ENCODE peak calls at places on chromosomes 16 and 17, in six cellular contexts. M is H9, I is trophoblast cell, C is mesenchymal stem cell, A is neuronal stem cell, K is H1. B is an unnamed sample.

GRCh38 chr16:56950881-56951771 is 10.6 kb upstream of the CETP start:
- DNase-seq in M (peak; percentile 78), I (peak; percentile 74), C (peak; percentile 55), A (peak; percentile 24), K (peak; percentile 74), B (peak; percentile 51)

GRCh38 chr17:75240394-75241142 is 20.8 kb downstream of the GGA3 start:
- DNase-seq in M (peak; percentile 96), I (peak; percentile 84), C (peak; percentile 48), A (peak; percentile 63), K (peak; percentile 91), B (peak; percentile 20)

GRCh38 chr16:47134550-47134949 is 9.2 kb downstream of the NETO2 start:
- DNase-seq in M (no peak), I (no peak), C (no peak), A (no peak), K (no peak), B (no peak)

GRCh38 chr17:78991906-78992532 is 12.3 kb upstream of the LGALS3BP start:
- DNase-seq in M (no peak), I (no peak), C (no peak), A (no peak), K (no peak), B (no peak)

GRCh38 chr16:89884041-89884421 is 10.6 kb downstream of the TCF25 start:
- DNase-seq in M (no peak), I (no peak), C (no peak), A (no peak), K (no peak), B (no peak)

GRCh38 chr17:1683489-1683888 is 1.2 kb downstream of the PRPF8 start:
- DNase-seq in M (no peak), I (no peak), C (no peak), A (no peak), K (no peak), B (no peak)

GRCh38 chr17:39754161-39754957 is 16.6 kb downstream of the GRB7 start:
- DNase-seq in M (peak; percentile 87), I (peak; percentile 85), C (peak; percentile 87), A (peak; percentile 83), K (peak; percentile 96), B (peak; percentile 74)

GRCh38 chr16:4796982-4797804 is 2.0 kb downstream of the SMIM22 start:
- DNase-seq in M (no peak), I (no peak), C (no peak), A (no peak), K (no peak), B (no peak)

GRCh38 chr16:77660311-77660710 is 62.0 kb upstream of the NUDT7 start:
- DNase-seq in M (peak; percentile 34), I (no peak), C (peak; percentile 69), A (peak; percentile 24), K (peak; percentile 49), B (peak; percentile 52)

GRCh38 chr17:68580236-68580903 is 20.8 kb downstream of the FAM20A start:
- DNase-seq in M (no peak), I (peak; percentile 61), C (peak; percentile 77), A (no peak), K (no peak), B (peak; percentile 17)

GRCh38 chr17:51322390-51323029 is 62.2 kb downstream of the UTP18 start:
- DNase-seq in M (peak; percentile 55), I (peak; percentile 13), C (no peak), A (peak; percentile 8), K (no peak), B (peak; percentile 7)

GRCh38 chr16:57479422-57480126 is 6.7 kb downstream of the DOK4 start:
- DNase-seq in M (peak; percentile 80), I (no peak), C (peak; percentile 67), A (no peak), K (peak; percentile 83), B (peak; percentile 54)

GRCh38 chr16:83137326-83137770 is 510.6 kb downstream of the CDH13 start:
- DNase-seq in M (no peak), I (no peak), C (peak; percentile 86), A (peak; percentile 24), K (no peak), B (peak; percentile 83)

GRCh38 chr17:10352866-10353265 is 19.9 kb downstream of the MYH13 start:
- DNase-seq in M (no peak), I (no peak), C (no peak), A (no peak), K (no peak), B (no peak)

GRCh38 chr17:45770632-45771472 is 13.3 kb upstream of the CRHR1 start:
- DNase-seq in M (peak; percentile 76), I (no peak), C (no peak), A (peak; percentile 73), K (peak; percentile 64), B (no peak)

GRCh38 chr17:66386789-66387351 is 84.5 kb downstream of the PRKCA start:
- DNase-seq in M (no peak), I (peak; percentile 89), C (no peak), A (no peak), K (no peak), B (no peak)

GRCh38 chr16:259814-260253 is 15.9 kb downstream of the RGS11 start:
- DNase-seq in M (no peak), I (no peak), C (no peak), A (no peak), K (no peak), B (no peak)

GRCh38 chr17:31489295-31490018 is 98.0 kb downstream of the RAB11FIP4 start:
- DNase-seq in M (peak; percentile 96), I (peak; percentile 98), C (no peak), A (no peak), K (peak; percentile 82), B (no peak)

GRCh38 chr17:66276328-66276937 is 26.0 kb upstream of the PRKCA start:
- DNase-seq in M (no peak), I (peak; percentile 10), C (peak; percentile 43), A (no peak), K (no peak), B (peak; percentile 70)

GRCh38 chr17:45851022-45851421 is 6.3 kb downstream of the SPPL2C start:
- DNase-seq in M (no peak), I (no peak), C (no peak), A (no peak), K (no peak), B (no peak)

GRCh38 chr16:57601801-57602478 is 26.5 kb upstream of the ADGRG1 start:
- DNase-seq in M (no peak), I (no peak), C (no peak), A (no peak), K (no peak), B (no peak)

GRCh38 chr17:41026668-41027471 is at the start of gene KRTAP1-5:
- DNase-seq in M (no peak), I (no peak), C (peak; percentile 30), A (no peak), K (no peak), B (peak; percentile 91)

DNA sequence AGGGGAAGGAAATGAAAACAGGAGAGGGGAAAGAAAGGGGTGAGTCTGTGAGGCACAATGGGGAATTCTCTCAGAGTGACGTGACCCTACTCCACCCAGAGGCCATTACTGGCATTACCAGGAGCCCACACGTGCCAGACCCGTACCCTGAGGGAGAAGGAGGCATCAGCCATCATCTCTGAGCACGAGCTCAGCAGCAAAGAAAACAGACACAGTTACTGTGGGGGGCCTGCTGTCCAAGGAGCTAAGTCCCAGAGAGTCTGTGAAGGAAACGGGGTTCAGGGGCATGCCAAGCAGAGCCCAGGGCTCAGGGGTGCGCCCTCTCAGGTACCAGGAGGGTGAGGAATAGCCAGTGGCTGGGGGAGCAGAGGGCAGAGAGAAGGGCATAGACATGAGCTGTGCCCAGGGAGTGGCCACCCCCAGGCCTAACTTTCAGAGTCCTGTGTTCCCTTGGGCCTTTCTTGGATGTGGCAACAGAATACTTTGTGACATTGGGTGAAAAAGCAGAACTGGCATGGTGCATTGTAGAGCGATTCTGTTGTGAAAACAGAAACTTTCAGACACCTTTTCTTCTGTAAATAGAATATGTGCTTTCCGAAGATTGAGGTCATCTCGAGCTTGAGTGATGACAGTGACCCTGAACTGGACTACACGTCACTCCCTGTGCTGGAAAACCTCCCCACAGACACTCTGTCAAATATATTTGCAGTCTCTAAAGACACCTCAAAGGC is 11.3 kb downstream of the TAF1C start:
- DNase-seq in M (peak; percentile 79), I (peak; percentile 43), C (peak; percentile 72), A (peak; percentile 40), K (peak; percentile 90), B (peak; percentile 53)
- H3K14ac ChIP-seq in M (no peak overlapping the region), I (no peak overlapping the region), C (no peak overlapping the region), A (no peak overlapping the region), K (no peak overlapping the region), B (no peak overlapping the region)

DNA sequence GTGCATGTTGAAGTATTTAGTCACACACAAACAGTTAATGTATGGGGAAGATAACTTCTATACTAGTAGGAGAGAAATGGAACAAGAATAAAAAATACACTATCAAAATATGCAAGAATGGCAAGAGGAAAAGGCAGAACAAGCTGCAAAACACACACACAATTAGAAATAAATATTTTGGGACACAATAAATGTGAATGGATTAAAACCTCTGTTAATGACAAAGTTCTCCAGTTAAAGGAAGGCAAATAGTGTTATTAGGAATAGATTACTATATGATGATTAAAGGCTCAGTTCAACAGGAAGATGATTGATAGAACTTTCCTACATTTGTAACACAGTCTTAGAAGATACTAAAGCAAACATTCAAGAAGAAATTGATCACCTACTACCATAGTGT is 106.3 kb upstream of the ZNF750 start:
- DNase-seq in M (no peak), I (no peak), C (no peak), A (no peak), K (no peak), B (no peak)
- H3K14ac ChIP-seq in M (no peak overlapping the region), I (no peak overlapping the region), C (no peak overlapping the region), A (no peak overlapping the region), K (no peak overlapping the region), B (no peak overlapping the region)

DNA sequence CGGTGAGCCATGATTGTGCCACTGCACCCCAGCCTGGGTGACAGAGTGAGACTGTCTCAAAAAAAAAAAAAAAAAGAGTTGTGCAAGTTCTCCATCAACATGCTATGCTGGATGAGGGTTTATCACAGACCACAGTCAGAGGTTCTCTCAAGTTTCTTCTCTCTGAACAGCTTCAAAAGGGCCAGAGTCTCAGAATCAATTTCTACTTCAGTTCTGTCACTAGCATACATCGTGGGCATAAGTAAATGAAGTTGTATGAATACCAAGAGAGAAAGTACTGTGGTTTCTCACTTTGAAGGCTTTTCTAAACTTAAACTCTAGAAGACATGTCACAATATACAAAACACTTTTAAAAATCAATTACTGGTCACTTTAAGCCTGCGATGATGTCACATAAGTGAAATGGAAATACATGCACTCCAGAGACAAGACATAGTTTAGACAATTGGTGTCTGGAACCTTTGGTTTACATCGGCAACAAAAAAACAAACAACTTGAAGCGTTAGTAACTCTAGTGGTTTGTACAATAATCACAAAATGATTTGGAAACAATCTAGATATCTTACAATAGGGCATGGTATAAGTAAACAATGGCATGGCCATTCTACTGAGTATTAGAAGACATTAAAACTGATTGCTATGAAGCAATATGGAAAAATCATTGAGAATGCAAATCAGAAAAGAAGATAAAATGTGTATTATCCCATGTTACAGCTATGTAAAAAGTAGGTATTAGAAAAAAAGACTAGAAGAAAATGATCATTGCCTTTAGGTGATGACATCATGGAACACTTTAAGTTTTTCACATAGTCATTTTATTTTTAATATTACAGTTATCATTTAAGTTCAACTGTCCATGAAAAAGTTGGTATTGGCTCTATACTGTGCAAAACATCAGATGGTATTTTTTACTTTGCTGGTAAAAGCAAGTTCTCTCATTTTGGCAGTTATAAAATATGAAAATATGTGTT is 232.3 kb downstream of the ZFHX3 start:
- DNase-seq in M (no peak), I (no peak), C (peak; percentile 87), A (no peak), K (no peak), B (peak; percentile 15)
- H3K14ac ChIP-seq in M (no peak overlapping the region), I (no peak overlapping the region), C (no peak overlapping the region), A (no peak overlapping the region), K (no peak overlapping the region), B (no peak overlapping the region)

DNA sequence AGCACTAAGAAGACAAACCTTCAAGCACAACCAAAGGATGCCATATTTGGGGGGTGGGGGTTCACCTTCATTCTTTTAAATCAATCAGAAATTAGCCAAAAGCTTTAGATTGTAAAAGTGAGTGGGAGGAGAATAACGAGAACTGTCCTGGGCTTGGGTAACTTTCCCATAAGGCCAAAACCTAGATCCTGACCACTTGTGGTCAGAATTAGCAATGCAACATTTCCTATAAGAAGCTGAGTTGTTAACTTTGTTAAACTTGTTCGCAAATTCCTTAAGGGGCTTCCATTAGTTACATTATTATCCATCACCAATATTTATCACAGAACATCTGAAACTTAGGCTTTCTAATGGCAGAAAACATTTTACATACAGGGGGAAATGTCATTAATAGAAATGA is 25.1 kb downstream of the STAT5B start:
- DNase-seq in M (no peak), I (no peak), C (no peak), A (no peak), K (no peak), B (no peak)
- H3K14ac ChIP-seq in M (no peak overlapping the region), I (no peak overlapping the region), C (no peak overlapping the region), A (no peak overlapping the region), K (no peak overlapping the region), B (no peak overlapping the region)